ENCODE peak calls at places on chromosomes 3 and 15, in five cellular contexts. J, W, C, X and M are unnamed samples.

GRCh38 chr3:138394156-138394555 is 40.3 kb upstream of the ESYT3 start:
- DNase-seq in C (no peak), X (no peak), J (no peak), W (no peak), M (no peak)

GRCh38 chr3:124282751-124283643 is 291.1 kb upstream of the ROPN1 start:
- DNase-seq in W (no peak), J (no peak), X (no peak), C (no peak), M (no peak)

GRCh38 chr15:40911139-40911538 is 16.9 kb downstream of the VPS18 start:
- DNase-seq in X (no peak), C (no peak), W (no peak), J (no peak), M (no peak)

GRCh38 chr3:16521580-16521941 is 8.1 kb upstream of the RFTN1 start:
- DNase-seq in W (no peak), C (no peak), X (no peak), J (no peak), M (no peak)

GRCh38 chr3:78764634-78765033 is 1003.2 kb downstream of the ROBO1 start:
- DNase-seq in W (no peak), C (no peak), X (no peak), J (no peak), M (no peak)

GRCh38 chr3:132606085-132606484 is 9.0 kb downstream of the ACKR4 start:
- DNase-seq in X (peak), W (no peak), J (no peak), C (no peak), M (no peak)

GRCh38 chr15:63938486-63939061 is 104.8 kb upstream of the HERC1 start:
- DNase-seq in J (no peak), C (no peak), X (no peak), W (no peak), M (no peak)

GRCh38 chr3:172164620-172165362 is 125.4 kb downstream of the FNDC3B start:
- DNase-seq in J (no peak), W (no peak), X (no peak), C (no peak), M (no peak)

GRCh38 chr3:169390310-169390731 is 273.2 kb downstream of the MECOM start:
- DNase-seq in X (peak), J (no peak), W (no peak), C (no peak), M (no peak)